ENCODE peak calls at places on chromosomes 13 and 19, in five cellular contexts. Q is kidney epithelial cell; V is transverse colon; E is CD8-positive, alpha-beta T cell; A is ascending aorta. D is an unnamed sample.

GRCh38 chr19:53907193-53907581 is 1.9 kb upstream of the CACNG7 start:
- DNase-seq in Q (no peak), A (no peak), E (no peak), V (no peak), D (no peak)

GRCh38 chr19:40805258-40805868 is 6.4 kb downstream of the EGLN2 start:
- DNase-seq in V (peak), E (no peak), A (no peak), Q (no peak), D (no peak)

GRCh38 chr19:8069116-8069973 is 16.8 kb downstream of the CCL25 start:
- DNase-seq in E (no peak), A (no peak), Q (no peak), V (no peak), D (no peak)

GRCh38 chr13:63139277-63139676 is 1723.6 kb upstream of the PCDH20 start:
- DNase-seq in E (no peak), V (no peak), A (no peak), Q (no peak), D (no peak)

GRCh38 chr13:24699541-24699940 is 19.3 kb downstream of the ATP12A start:
- DNase-seq in A (no peak), V (no peak), Q (no peak), E (no peak), D (no peak)

GRCh38 chr13:26563713-26564112 is 6.2 kb downstream of the WASF3 start:
- DNase-seq in E (no peak), V (no peak), A (no peak), Q (no peak), D (no peak)

GRCh38 chr19:49916839-49917733 is 11.9 kb upstream of the ATF5 start:
- DNase-seq in V (no peak), Q (no peak), A (no peak), E (no peak), D (no peak)

GRCh38 chr19:33472696-33473624 is 48.6 kb downstream of the PEPD start:
- DNase-seq in E (no peak), A (no peak), V (no peak), Q (peak), D (no peak)

GRCh38 chr13:80131204-80131603 is 209.7 kb downstream of the SPRY2 start:
- DNase-seq in V (peak), A (peak), Q (no peak), E (no peak), D (peak)

GRCh38 chr13:87536499-87536898 is 134.7 kb upstream of the SLITRK5 start:
- DNase-seq in A (no peak), V (no peak), E (no peak), Q (no peak), D (no peak)

GRCh38 chr13:112444001-112444311 is 67.8 kb downstream of the SPACA7 start:
- DNase-seq in Q (no peak), A (no peak), E (no peak), V (peak), D (peak)

GRCh38 chr13:75829874-75830273 is 193.7 kb downstream of the LMO7 start:
- DNase-seq in A (no peak), V (no peak), Q (no peak), E (no peak), D (no peak)

GRCh38 chr13:77717508-77717907 is 20.0 kb downstream of the SLAIN1 start:
- DNase-seq in Q (no peak), V (no peak), A (no peak), E (no peak), D (no peak)

GRCh38 chr19:58021541-58022282 is 12.1 kb upstream of the ZSCAN1 start:
- DNase-seq in V (peak), E (no peak), A (peak), Q (no peak), D (peak)

DNA sequence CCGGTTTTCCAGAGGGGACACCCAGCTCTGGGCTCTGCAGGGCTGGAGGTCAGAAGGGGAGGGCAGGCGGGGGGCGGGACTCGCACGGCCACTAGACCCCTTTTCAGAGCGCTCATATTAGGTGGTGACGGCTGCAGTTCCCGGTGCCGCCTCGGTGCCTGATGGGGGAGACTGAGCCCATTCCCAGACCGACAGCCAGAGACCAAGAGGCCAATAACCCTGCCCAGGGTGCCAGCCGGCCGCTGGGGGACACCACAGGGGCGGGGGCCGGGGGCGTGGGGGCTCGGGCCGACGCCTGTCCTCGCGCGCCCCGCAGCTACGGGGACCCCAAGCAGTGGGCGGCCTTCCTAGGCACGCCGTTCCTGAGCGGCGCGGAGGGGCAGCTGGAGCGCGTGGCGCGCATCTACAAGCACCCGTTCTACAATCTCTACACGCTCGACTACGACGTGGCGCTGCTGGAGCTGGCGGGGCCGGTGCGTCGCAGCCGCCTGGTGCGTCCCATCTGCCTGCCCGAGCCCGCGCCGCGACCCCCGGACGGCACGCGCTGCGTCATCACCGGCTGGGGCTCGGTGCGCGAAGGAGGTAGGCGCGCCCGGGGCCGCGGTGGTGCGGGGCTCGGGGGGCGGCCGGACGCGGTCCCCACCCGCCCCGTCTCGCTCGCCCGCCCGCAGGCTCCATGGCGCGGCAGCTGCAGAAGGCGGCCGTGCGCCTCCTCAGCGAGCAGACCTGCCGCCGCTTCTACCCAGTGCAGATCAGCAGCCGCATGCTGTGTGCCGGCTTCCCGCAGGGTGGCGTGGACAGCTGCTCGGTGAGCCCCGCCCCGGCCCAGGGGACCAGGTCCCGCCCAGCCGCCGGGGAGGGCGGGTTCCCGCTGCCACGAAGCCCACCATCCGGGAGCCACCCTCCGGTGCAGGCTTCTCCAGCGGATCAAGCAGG is 2.4 kb downstream of the TIMM13 start:
- DNase-seq in E (no peak), Q (peak), A (peak), V (no peak), D (no peak)
- TF ChIP-seq CTCF in E (no peak), Q (peak), A (peak), V (no peak), D (no peak)

GRCh38 chr19:42255766-42256750 is 1.1 kb upstream of the ERF start:
- DNase-seq in E (no peak), V (no peak), Q (no peak), A (peak), D (no peak)

GRCh38 chr19:42253245-42254082 is 1.5 kb downstream of the ERF start:
- DNase-seq in Q (no peak), V (peak), A (peak), E (no peak), D (no peak)

GRCh38 chr19:42254083-42254849 is 662 bp downstream of the ERF start:
- DNase-seq in Q (no peak), V (peak), A (peak), E (peak), D (no peak)

GRCh38 chr19:42252365-42253244 is 2.3 kb downstream of the ERF start:
- DNase-seq in Q (no peak), E (no peak), V (no peak), A (peak), D (peak)

DNA sequence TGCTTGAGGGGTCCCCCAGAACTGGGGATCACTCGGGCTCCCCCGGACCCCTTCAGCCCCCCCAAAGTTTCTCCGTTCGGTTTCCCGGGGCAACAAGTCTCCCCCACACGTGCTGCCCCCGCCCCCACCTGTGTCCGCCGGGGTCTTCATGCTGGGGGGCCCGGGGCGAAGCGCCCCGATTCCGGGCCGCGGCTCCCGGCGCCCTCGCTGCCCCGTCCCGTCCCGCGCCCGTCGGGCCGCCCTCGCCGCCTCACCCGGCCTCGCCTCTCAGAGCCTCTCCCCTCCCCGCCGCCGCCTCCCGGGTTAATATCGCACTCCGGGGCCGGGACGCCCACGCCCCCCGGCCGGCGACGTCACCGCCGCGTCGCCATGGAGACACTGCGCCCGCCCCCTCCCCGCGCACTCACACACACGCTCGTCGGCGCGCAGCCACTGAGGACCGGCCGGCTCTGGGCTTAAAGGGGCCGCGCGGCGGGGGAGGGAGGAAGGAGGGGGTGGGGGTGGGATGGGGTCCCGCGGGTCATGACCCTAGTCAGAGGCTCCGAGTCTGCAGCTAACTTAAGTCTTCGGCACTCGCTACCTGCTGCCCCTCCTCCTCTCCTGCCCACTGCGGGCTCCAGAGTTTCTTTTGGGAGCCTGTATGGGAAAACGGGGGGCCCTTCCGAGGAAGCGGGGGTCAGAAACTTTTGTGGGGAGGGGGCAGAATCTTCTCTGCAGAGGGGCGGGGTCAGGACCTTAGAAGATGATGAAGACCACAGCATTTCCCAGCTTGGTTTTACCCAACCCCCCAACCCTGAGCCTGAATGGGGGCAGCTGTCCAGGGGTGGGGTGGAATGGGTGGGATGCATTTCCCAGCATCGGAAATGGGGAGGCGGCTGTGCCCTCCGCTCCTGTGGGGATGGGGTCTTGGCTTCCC is at the start of gene ERF:
- DNase-seq in A (peak), Q (peak), V (peak), E (peak), D (peak)
- TF ChIP-seq CTCF in A (no peak), Q (no peak), V (no peak), E (no peak), D (no peak)

GRCh38 chr19:19319725-19320361 is 466 bp downstream of the SUGP1 start:
- DNase-seq in E (no peak), V (peak), Q (no peak), A (no peak), D (no peak)

GRCh38 chr19:19321143-19321577 is 531 bp downstream of the MAU2 start:
- DNase-seq in V (peak), A (no peak), E (no peak), Q (no peak), D (no peak)

GRCh38 chr19:19324059-19324755 is 3.6 kb downstream of the MAU2 start:
- DNase-seq in Q (no peak), V (no peak), A (no peak), E (no peak), D (no peak)

GRCh38 chr19:19316082-19316481 is 4.2 kb downstream of the SUGP1 start:
- DNase-seq in A (no peak), Q (no peak), V (no peak), E (no peak), D (no peak)

GRCh38 chr19:19320362-19321142 is at the start of the genes MAU2 and SUGP1:
- DNase-seq in A (peak), Q (peak), V (peak), E (peak), D (peak)
- TF ChIP-seq CTCF in A (peak), Q (peak), V (peak), E (no peak), D (no peak)

DNA sequence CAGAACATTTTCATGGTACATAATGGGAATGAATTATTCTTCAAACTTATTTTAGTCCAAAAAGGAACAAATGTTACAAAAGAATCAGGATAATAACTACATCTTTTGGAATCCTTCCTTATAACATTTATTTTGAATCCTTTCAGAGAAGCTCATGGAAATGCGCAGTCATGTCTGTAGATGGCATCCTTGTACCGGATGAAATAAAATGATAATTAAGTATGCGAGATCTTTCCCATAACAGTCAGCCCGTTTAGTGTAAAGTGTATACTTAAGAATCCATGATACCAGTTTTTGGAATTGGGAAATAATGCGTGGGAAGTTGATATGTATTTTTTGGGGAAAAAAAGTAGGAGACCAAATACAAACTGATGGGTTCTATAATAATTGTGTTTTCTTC is 418.8 kb downstream of the GPC5 start:
- DNase-seq in V (no peak), E (no peak), A (no peak), Q (no peak), D (no peak)
- TF ChIP-seq CTCF in V (no peak), E (no peak), A (no peak), Q (peak), D (no peak)

DNA sequence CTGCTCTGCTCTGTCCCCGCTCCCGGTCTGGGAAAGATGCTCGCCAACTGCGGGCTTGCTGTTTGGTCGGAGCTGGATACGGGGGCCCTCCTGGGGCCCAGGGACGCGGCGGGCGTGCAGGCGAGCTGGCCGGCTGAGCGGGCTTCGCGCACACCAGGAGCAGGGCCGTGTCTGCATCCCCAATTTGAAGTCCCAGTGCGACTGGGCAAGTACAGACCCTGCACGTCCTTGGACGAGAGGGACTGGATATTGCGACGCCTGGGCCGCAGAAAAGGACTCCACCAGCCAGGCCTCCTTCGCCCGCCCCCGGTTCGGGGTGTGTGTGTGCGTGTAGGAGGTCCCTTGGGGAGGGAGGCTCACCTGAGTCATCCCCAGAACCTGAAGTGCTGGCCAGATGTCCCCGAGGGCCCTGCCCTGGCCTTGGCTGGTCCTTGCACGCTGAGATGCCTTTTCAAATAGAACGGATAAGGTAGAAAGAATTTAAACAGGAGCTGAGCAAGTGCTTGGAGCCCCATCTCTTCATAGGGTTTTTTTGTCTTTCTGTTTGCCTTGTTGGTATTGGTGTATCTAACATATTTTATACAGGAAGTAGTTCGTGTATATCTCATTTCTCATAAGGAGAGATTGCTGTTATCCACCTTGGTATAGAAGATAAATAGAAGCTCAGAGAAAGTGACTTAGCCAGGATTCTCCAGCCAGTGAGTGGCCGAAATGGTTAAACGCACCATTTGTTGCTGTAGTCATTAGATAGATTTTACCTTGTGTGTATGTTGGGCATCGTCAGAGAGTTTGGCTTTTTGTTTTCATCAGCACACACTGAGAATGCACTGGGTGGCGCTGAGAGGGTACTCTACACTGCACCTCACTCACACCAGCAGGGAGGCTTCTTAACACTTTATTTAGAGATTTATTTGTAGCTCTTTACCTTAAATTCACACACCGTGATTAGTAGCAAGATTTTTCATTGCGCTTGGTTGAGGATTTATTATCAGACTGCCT is 1.1 kb downstream of the NAXD start:
- DNase-seq in Q (no peak), V (peak), A (peak), E (no peak), D (no peak)
- TF ChIP-seq CTCF in Q (peak), V (no peak), A (no peak), E (no peak), D (no peak)

D was measured in right atrium auricular region.